ENCODE peak calls at places on chromosomes 7 and 10, in seven cellular contexts. K is brain microvascular endothelial cell, C is fibroblast of pulmonary artery, L is transverse colon, S is gastrocnemius medialis, G is choroid plexus epithelial cell, Q is NB4. W is an unnamed sample.
A peak's percentile ranks its signal among the peaks of the same experiment; 100 is the strongest.

GRCh38 chr10:103550229-103550628 is 56.7 kb downstream of the NEURL1 start:
- DNase-seq in K (no peak), Q (no peak), L (no peak), G (no peak), S (peak; percentile 8), C (no peak), W (no peak)

GRCh38 chr7:16646427-16647081 is 573 bp downstream of the BZW2 start:
- DNase-seq in G (peak; percentile 21), K (no peak), L (peak; percentile 17), Q (peak; percentile 56), C (no peak), S (no peak), W (no peak)

GRCh38 chr7:142445019-142445686 is 187.3 kb upstream of the PRSS58 start:
- DNase-seq in K (no peak), Q (peak; percentile 52), G (no peak), L (no peak), S (no peak), C (no peak), W (no peak)

GRCh38 chr10:115989621-115990020 is 283.4 kb downstream of the GFRA1 start:
- DNase-seq in S (no peak), G (peak; percentile 58), L (no peak), C (no peak), K (peak; percentile 20), Q (no peak), W (no peak)

GRCh38 chr7:29091722-29092121 is 54.6 kb downstream of the CPVL start:
- DNase-seq in Q (no peak), S (no peak), L (no peak), G (peak; percentile 36), K (no peak), C (peak; percentile 9), W (no peak)

GRCh38 chr7:35975851-35976454 is 175.1 kb downstream of the SEPTIN7 start:
- DNase-seq in G (peak; percentile 91), Q (peak; percentile 92), C (peak; percentile 89), L (peak; percentile 31), S (no peak), K (peak; percentile 79), W (peak; percentile 67)

GRCh38 chr10:97499561-97500296 is 1.0 kb downstream of the UBTD1 start:
- DNase-seq in K (peak; percentile 50), S (peak; percentile 67), G (peak; percentile 58), C (peak; percentile 75), L (peak; percentile 53), Q (peak; percentile 80), W (peak; percentile 73)

GRCh38 chr10:120386196-120386595 is 70.8 kb upstream of the PLPP4 start:
- DNase-seq in C (no peak), Q (no peak), L (no peak), S (no peak), K (no peak), G (no peak), W (no peak)

GRCh38 chr7:18338910-18339309 is 156.6 kb upstream of the HDAC9 start:
- DNase-seq in L (no peak), K (no peak), Q (no peak), G (no peak), S (no peak), C (no peak), W (no peak)

GRCh38 chr7:77209479-77210139 is 10.0 kb upstream of the FGL2 start:
- DNase-seq in C (no peak), S (no peak), G (no peak), Q (peak; percentile 25), L (no peak), K (no peak), W (no peak)

GRCh38 chr10:48880016-48880705 is 59.5 kb downstream of the LRRC18 start:
- DNase-seq in C (no peak), G (no peak), K (no peak), S (no peak), Q (no peak), L (no peak), W (no peak)

GRCh38 chr7:26278769-26279168 is 12.9 kb upstream of the SNX10 start:
- DNase-seq in L (no peak), C (no peak), Q (peak; percentile 80), K (no peak), S (no peak), G (peak; percentile 23), W (peak; percentile 58)

GRCh38 chr10:6339891-6340290 is 137.2 kb downstream of the PFKFB3 start:
- DNase-seq in L (no peak), G (no peak), Q (no peak), K (no peak), C (no peak), S (no peak), W (no peak)

GRCh38 chr7:85890244-85890811 is 703.5 kb upstream of the SEMA3D start:
- DNase-seq in S (no peak), K (no peak), G (peak; percentile 54), L (no peak), Q (peak; percentile 49), C (peak; percentile 49), W (no peak)

GRCh38 chr7:134660961-134661376 is 14.3 kb downstream of the BPGM start:
- DNase-seq in L (no peak), Q (no peak), C (peak; percentile 69), K (peak; percentile 86), S (no peak), G (peak; percentile 79), W (no peak)

GRCh38 chr7:32259917-32260596 is 189.8 kb upstream of the PDE1C start:
- DNase-seq in G (no peak), S (no peak), L (no peak), Q (no peak), C (no peak), K (no peak), W (no peak)

GRCh38 chr10:124926548-124926947 is 15.4 kb upstream of the ZRANB1 start:
- DNase-seq in G (no peak), Q (no peak), K (no peak), C (no peak), L (no peak), S (no peak), W (no peak)

GRCh38 chr10:21498416-21498815 is 27.1 kb downstream of the SKIDA1 start:
- DNase-seq in K (no peak), Q (no peak), L (no peak), G (no peak), C (no peak), S (no peak), W (no peak)
- H3K4me3 ChIP-seq in K (no peak overlapping the region), Q (no peak overlapping the region), L (no peak overlapping the region), G (no peak overlapping the region), C (no peak overlapping the region), S (no peak overlapping the region), W (no peak overlapping the region)

GRCh38 chr10:127919418-127920191 is 12.7 kb downstream of the PTPRE start:
- DNase-seq in C (peak; percentile 50), L (no peak), Q (peak; percentile 93), S (no peak), K (peak; percentile 75), G (peak; percentile 76), W (peak; percentile 30)
- TF ChIP-seq CTCF in C (peak; percentile 32), L (peak; percentile 7), Q (peak; percentile 72), S (peak; percentile 11), K (peak; percentile 73), G (peak; percentile 57), W (peak; percentile 14)

GRCh38 chr10:25678666-25679065 is 255.4 kb upstream of the MYO3A start:
- DNase-seq in L (no peak), Q (no peak), G (peak; percentile 44), K (no peak), C (peak; percentile 43), S (no peak), W (no peak)

GRCh38 chr10:25678220-25678619 is 255.8 kb upstream of the MYO3A start:
- DNase-seq in L (no peak), K (no peak), Q (no peak), C (no peak), G (no peak), S (no peak), W (no peak)

GRCh38 chr10:25683291-25683690 is 250.7 kb upstream of the MYO3A start:
- DNase-seq in L (no peak), S (no peak), Q (no peak), C (peak; percentile 61), G (peak; percentile 23), K (no peak), W (no peak)

GRCh38 chr10:25682203-25682950 is 251.7 kb upstream of the MYO3A start:
- DNase-seq in S (peak; percentile 17), Q (no peak), L (no peak), C (peak; percentile 88), G (peak; percentile 83), K (peak; percentile 4), W (peak; percentile 85)
- H3K4me3 ChIP-seq in S (peak overlapping the region; percentile 22), Q (no peak overlapping the region), L (no peak overlapping the region), C (peak overlapping the region; percentile 46), G (peak overlapping the region; percentile 50), K (no peak overlapping the region), W (no peak overlapping the region)

GRCh38 chr7:5774790-5775189 is 6.7 kb downstream of the RNF216 start:
- DNase-seq in L (no peak), K (no peak), G (no peak), C (no peak), S (peak; percentile 50), Q (no peak), W (peak; percentile 37)

GRCh38 chr7:5774136-5774535 is 7.3 kb downstream of the RNF216 start:
- DNase-seq in L (no peak), Q (no peak), S (no peak), G (no peak), K (no peak), C (no peak), W (no peak)

GRCh38 chr7:5776894-5777645 is 4.4 kb downstream of the RNF216 start:
- DNase-seq in K (no peak), S (no peak), L (no peak), Q (no peak), G (no peak), C (no peak), W (no peak)

GRCh38 chr7:5769571-5769970 is 11.9 kb downstream of the RNF216 start:
- DNase-seq in Q (no peak), G (no peak), L (no peak), S (no peak), C (no peak), K (no peak), W (no peak)

GRCh38 chr7:5773661-5774086 is 7.8 kb downstream of the RNF216 start:
- DNase-seq in S (no peak), Q (peak; percentile 71), C (peak; percentile 88), L (no peak), G (peak; percentile 92), K (peak; percentile 90), W (peak; percentile 81)
- TF ChIP-seq CTCF in S (no peak), Q (no peak), C (no peak), L (no peak), G (no peak), K (no peak), W (no peak)

GRCh38 chr7:150973571-150974451 is 4.3 kb downstream of the KCNH2 start:
- DNase-seq in L (peak; percentile 77), S (no peak), K (no peak), G (no peak), Q (no peak), C (no peak), W (no peak)
- H3K4me3 ChIP-seq in L (no peak overlapping the region), S (no peak overlapping the region), K (no peak overlapping the region), G (no peak overlapping the region), Q (no peak overlapping the region), C (no peak overlapping the region), W (peak overlapping the region; percentile 51)

GRCh38 chr10:77493851-77494788 is 143.5 kb downstream of the KCNMA1 start:
- DNase-seq in Q (no peak), S (no peak), K (no peak), G (peak; percentile 62), C (peak; percentile 60), L (no peak), W (no peak)
- TF ChIP-seq CTCF in Q (no peak), S (peak; percentile 37), K (peak; percentile 75), G (peak; percentile 63), C (peak; percentile 49), L (peak; percentile 22), W (peak; percentile 6)

W was measured in adrenal gland.